ENCODE peak calls at places on chromosomes 7 and 10, in ten cellular contexts. N is activated CD8-positive, alpha-beta memory T cell treated with anti-CD3 and anti-CD28 coated beads, Interleukin-2, amount 50 U/mL, for 4 hours; D is HFFc6; L is A673; J is GM10248; E is NCI-H1105 treated with DMSO at 0.1 percent for 48 hours; F is AG08395; P is breast epithelium; W is stimulated activated CD8-positive, alpha-beta memory T cell treated with anti-CD3 and anti-CD28 coated beads, Interleukin-15, amount 100 ng/mL, for 1 hour; I is activated effector memory CD4-positive, alpha-beta T cell treated with anti-CD3 and anti-CD28 coated beads, Interleukin-2, amount 50 U/mL, for 16 hours. G is an unnamed sample.

GRCh38 chr10:109933984-109934565 is 10.8 kb upstream of the XPNPEP1 start:
- DNase-seq in N (peak; percentile 30), D (no peak), L (no peak), J (no peak), E (no peak), F (no peak), P (no peak), W (no peak), I (no peak), G (peak; percentile 67)

GRCh38 chr10:101967713-101968112 is 88.3 kb downstream of the ARMH3 start:
- DNase-seq in N (no peak), D (peak; percentile 39), L (no peak), J (no peak), E (no peak), F (peak; percentile 20), P (no peak), W (no peak), I (no peak), G (no peak)

GRCh38 chr7:4070214-4070613 is 611.9 kb upstream of the FOXK1 start:
- DNase-seq in N (no peak), D (no peak), L (no peak), J (no peak), E (no peak), F (no peak), P (no peak), W (no peak), I (no peak), G (no peak)

GRCh38 chr10:10992072-10992471 is 25.6 kb upstream of the CELF2 start:
- DNase-seq in N (no peak), D (no peak), L (no peak), J (no peak), E (no peak), F (no peak), P (no peak), W (no peak), I (no peak), G (no peak)

GRCh38 chr10:93219347-93219746 is 145.7 kb downstream of the CYP26A1 start:
- DNase-seq in N (no peak), D (peak; percentile 45), L (no peak), J (no peak), E (no peak), F (no peak), P (no peak), W (no peak), I (no peak), G (no peak)

GRCh38 chr10:100569687-100570517 is 34.2 kb downstream of the HIF1AN start:
- DNase-seq in N (no peak), D (no peak), L (no peak), J (no peak), E (no peak), F (no peak), P (no peak), W (no peak), I (no peak), G (no peak)

GRCh38 chr10:68560916-68561691 is 967 bp downstream of the TET1 start:
- DNase-seq in N (no peak), D (no peak), L (peak; percentile 68), J (peak; percentile 29), E (peak; percentile 5), F (peak; percentile 25), P (no peak), W (no peak), I (peak; percentile 61), G (no peak)

GRCh38 chr10:61024801-61025201 is 80.8 kb upstream of the RHOBTB1 start:
- DNase-seq in N (no peak), D (no peak), L (peak; percentile 53), J (no peak), E (no peak), F (peak; percentile 38), P (no peak), W (no peak), I (no peak), G (no peak)

GRCh38 chr7:101591504-101591903 is 37.6 kb downstream of the MYL10 start:
- DNase-seq in N (no peak), D (no peak), L (no peak), J (no peak), E (no peak), F (no peak), P (no peak), W (no peak), I (no peak), G (no peak)

GRCh38 chr7:46744957-46745699 is 824.1 kb upstream of the IGFBP3 start:
- DNase-seq in N (no peak), D (peak; percentile 15), L (peak; percentile 22), J (no peak), E (no peak), F (no peak), P (no peak), W (no peak), I (no peak), G (no peak)

GRCh38 chr7:149776848-149777407 is 3.5 kb upstream of the ZNF467 start:
- DNase-seq in N (no peak), D (no peak), L (no peak), J (no peak), E (no peak), F (no peak), P (no peak), W (no peak), I (no peak), G (no peak)

GRCh38 chr7:100132697-100133137 is 6.0 kb downstream of the MBLAC1 start:
- DNase-seq in N (peak; percentile 65), D (peak; percentile 60), L (peak; percentile 81), J (peak; percentile 81), E (peak; percentile 42), F (peak; percentile 79), P (no peak), W (no peak), I (peak; percentile 84), G (peak; percentile 57)

GRCh38 chr10:46068117-46068516 is 22.0 kb upstream of the MSMB start:
- DNase-seq in N (no peak), D (no peak), L (no peak), J (no peak), E (no peak), F (no peak), P (no peak), W (no peak), I (no peak), G (no peak)

GRCh38 chr10:79346012-79346340 is 1.3 kb upstream of the PPIF start:
- DNase-seq in N (no peak), D (no peak), L (no peak), J (no peak), E (no peak), F (no peak), P (no peak), W (no peak), I (no peak), G (no peak)

GRCh38 chr10:76126607-76127190 is 695.3 kb downstream of the LRMDA start:
- DNase-seq in N (no peak), D (peak; percentile 13), L (no peak), J (no peak), E (no peak), F (peak; percentile 56), P (no peak), W (no peak), I (no peak), G (no peak)

GRCh38 chr10:8052970-8053445 is 1.5 kb upstream of the GATA3 start:
- DNase-seq in N (no peak), D (no peak), L (no peak), J (no peak), E (no peak), F (no peak), P (no peak), W (no peak), I (no peak), G (no peak)

GRCh38 chr7:115047968-115048720 is 126.2 kb downstream of the MDFIC start:
- DNase-seq in N (no peak), D (no peak), L (no peak), J (no peak), E (no peak), F (peak; percentile 27), P (no peak), W (no peak), I (no peak), G (no peak)

GRCh38 chr10:117568226-117568625 is 25.7 kb downstream of the EMX2 start:
- DNase-seq in N (no peak), D (no peak), L (no peak), J (no peak), E (no peak), F (peak; percentile 65), P (no peak), W (no peak), I (no peak), G (no peak)

GRCh38 chr10:133129854-133130495 is 30.0 kb upstream of the KNDC1 start:
- DNase-seq in N (no peak), D (no peak), L (no peak), J (no peak), E (no peak), F (no peak), P (peak; percentile 34), W (no peak), I (peak; percentile 47), G (no peak)

GRCh38 chr7:139180700-139181311 is 50.2 kb upstream of the UBN2 start:
- DNase-seq in N (no peak), D (no peak), L (peak; percentile 33), J (no peak), E (no peak), F (no peak), P (no peak), W (no peak), I (no peak), G (no peak)

GRCh38 chr10:6119423-6119822 is 30.6 kb downstream of the RBM17 start:
- DNase-seq in N (no peak), D (no peak), L (no peak), J (no peak), E (no peak), F (no peak), P (no peak), W (no peak), I (no peak), G (no peak)

GRCh38 chr7:91659096-91659495 is 221.4 kb downstream of the MTERF1 start:
- DNase-seq in N (no peak), D (no peak), L (peak; percentile 22), J (no peak), E (no peak), F (no peak), P (no peak), W (no peak), I (no peak), G (no peak)

GRCh38 chr7:47999413-47999812 is 20.0 kb upstream of the HUS1 start:
- DNase-seq in N (no peak), D (no peak), L (no peak), J (no peak), E (no peak), F (no peak), P (no peak), W (no peak), I (no peak), G (no peak)

GRCh38 chr7:51113962-51114361 is 202.6 kb downstream of the COBL start:
- DNase-seq in N (no peak), D (no peak), L (no peak), J (no peak), E (no peak), F (no peak), P (no peak), W (no peak), I (no peak), G (no peak)

GRCh38 chr10:29496341-29497162 is 138.2 kb downstream of the SVIL start:
- DNase-seq in N (peak; percentile 66), D (peak; percentile 65), L (peak; percentile 86), J (peak; percentile 64), E (peak; percentile 35), F (peak; percentile 82), P (peak; percentile 75), W (peak; percentile 39), I (peak; percentile 86), G (peak; percentile 19)

GRCh38 chr10:93991596-93992284 is 2.0 kb upstream of the PLCE1 start:
- DNase-seq in N (no peak), D (peak; percentile 39), L (peak; percentile 40), J (no peak), E (no peak), F (peak; percentile 86), P (no peak), W (no peak), I (no peak), G (no peak)

GRCh38 chr10:18397886-18398285 is 253.5 kb downstream of the NSUN6 start:
- DNase-seq in N (no peak), D (no peak), L (no peak), J (no peak), E (no peak), F (no peak), P (no peak), W (no peak), I (no peak), G (no peak)

GRCh38 chr7:128366290-128366689 is 4.8 kb upstream of the PRRT4 start:
- DNase-seq in N (no peak), D (no peak), L (peak; percentile 47), J (no peak), E (no peak), F (no peak), P (no peak), W (no peak), I (no peak), G (no peak)